ENCODE peak calls at places on chromosomes 16 and 17, in six cellular contexts. V, E, X, Y, H and A are unnamed samples.
A peak's percentile ranks its signal among the peaks of the same experiment; 100 is the strongest.

GRCh38 chr16:85151603-85152413 is 39.5 kb upstream of the CIBAR2 start:
- DNase-seq in V (peak; percentile 74), E (no peak), X (no peak), Y (no peak), H (peak; percentile 64), A (no peak)

GRCh38 chr17:45296003-45296832 is 20.6 kb downstream of the MAP3K14 start:
- DNase-seq in V (no peak), E (no peak), X (no peak), Y (no peak), H (no peak), A (no peak)

GRCh38 chr16:85750021-85750826 is 672 bp downstream of the C16orf74 start:
- DNase-seq in V (no peak), E (no peak), X (no peak), Y (no peak), H (no peak), A (no peak)

GRCh38 chr17:2189231-2189630 is 114.4 kb downstream of the SMG6 start:
- DNase-seq in V (no peak), E (no peak), X (no peak), Y (no peak), H (no peak), A (no peak)

GRCh38 chr16:8848939-8849391 is 19.8 kb downstream of the CARHSP1 start:
- DNase-seq in V (no peak), E (peak; percentile 39), X (no peak), Y (no peak), H (no peak), A (no peak)

GRCh38 chr17:63956296-63956920 is 16.3 kb downstream of the SCN4A start:
- DNase-seq in V (no peak), E (no peak), X (no peak), Y (no peak), H (no peak), A (no peak)

GRCh38 chr16:30724641-30725464 is 23.4 kb upstream of the PHKG2 start:
- DNase-seq in V (no peak), E (peak; percentile 64), X (no peak), Y (no peak), H (peak; percentile 69), A (no peak)

GRCh38 chr17:12078791-12079190 is 58.1 kb downstream of the MAP2K4 start:
- DNase-seq in V (no peak), E (no peak), X (no peak), Y (no peak), H (no peak), A (no peak)

GRCh38 chr17:3626831-3627565 is 9.1 kb downstream of the SHPK start:
- DNase-seq in V (no peak), E (no peak), X (no peak), Y (no peak), H (no peak), A (no peak)

GRCh38 chr17:57810740-57811632 is 38.9 kb downstream of the MRPS23 start:
- DNase-seq in V (peak; percentile 28), E (no peak), X (no peak), Y (no peak), H (peak; percentile 26), A (no peak)

GRCh38 chr17:29575511-29576213 is 7.2 kb downstream of the TP53I13 start:
- DNase-seq in V (no peak), E (peak; percentile 40), X (no peak), Y (no peak), H (no peak), A (no peak)

GRCh38 chr17:82461827-82462524 is 3.4 kb downstream of the NARF start:
- DNase-seq in V (no peak), E (peak; percentile 48), X (no peak), Y (no peak), H (no peak), A (no peak)

GRCh38 chr16:50323335-50324011 is 45.3 kb downstream of the BRD7 start:
- DNase-seq in V (no peak), E (no peak), X (no peak), Y (no peak), H (no peak), A (no peak)

GRCh38 chr16:22204091-22204655 is 1.9 kb upstream of the EEF2K start:
- DNase-seq in V (no peak), E (no peak), X (no peak), Y (no peak), H (no peak), A (no peak)
- H3K36me3 ChIP-seq in V (no peaks in the 10 kb centered on the region), E (no peaks in the 10 kb centered on the region), X (no peaks in the 10 kb centered on the region), Y (no peaks in the 10 kb centered on the region), H (no peaks in the 10 kb centered on the region), A (no peaks in the 10 kb centered on the region)

GRCh38 chr16:19959736-19960135 is 75.1 kb upstream of the GPRC5B start:
- DNase-seq in V (no peak), E (no peak), X (no peak), Y (no peak), H (no peak), A (no peak)

GRCh38 chr16:19963306-19963705 is 78.7 kb upstream of the GPRC5B start:
- DNase-seq in V (peak; percentile 78), E (no peak), X (no peak), Y (no peak), H (no peak), A (no peak)

GRCh38 chr16:19960183-19960582 is 75.5 kb upstream of the GPRC5B start:
- DNase-seq in V (no peak), E (no peak), X (no peak), Y (no peak), H (no peak), A (no peak)
- H3K27ac ChIP-seq in V (no peak overlapping the region), E (no peak overlapping the region), X (no peak overlapping the region), Y (no peak overlapping the region), H (no peak overlapping the region), A (no peak overlapping the region)

DNA sequence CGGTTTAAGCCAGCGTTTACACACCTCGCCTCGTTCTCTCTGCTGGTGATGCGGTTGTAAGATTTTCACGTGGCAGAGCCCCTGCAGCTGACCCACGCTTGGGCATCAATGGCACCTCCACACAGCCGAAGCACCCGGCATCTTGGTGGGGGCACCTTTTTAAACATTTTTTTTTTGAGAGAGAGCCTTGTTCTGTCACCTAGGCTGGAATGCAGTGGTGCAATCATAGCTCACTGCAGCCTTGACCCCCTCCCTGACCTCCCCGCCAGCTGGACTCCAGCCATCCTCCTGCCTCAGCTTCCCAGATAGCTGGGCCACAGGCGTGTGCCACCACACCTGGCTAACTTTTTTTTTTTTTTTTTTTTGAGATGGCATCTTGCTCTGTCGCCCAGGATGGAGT is 4.9 kb downstream of the WDR90 start:
- DNase-seq in V (no peak), E (no peak), X (no peak), Y (no peak), H (no peak), A (no peak)
- H3K36me3 ChIP-seq in V (no peaks in the 10 kb centered on the region), E (peaks cover 17% of the 10 kb centered on the region), X (peaks cover 12% of the 10 kb centered on the region), Y (no peaks in the 10 kb centered on the region), H (peaks cover 9% of the 10 kb centered on the region), A (no peaks in the 10 kb centered on the region)

GRCh38 chr17:81052199-81052997 is 17.4 kb downstream of the BAIAP2 start:
- DNase-seq in V (no peak), E (no peak), X (no peak), Y (no peak), H (no peak), A (no peak)
- H3K27ac ChIP-seq in V (peak overlapping the region; percentile 83), E (peak overlapping the region; percentile 19), X (no peak overlapping the region), Y (no peak overlapping the region), H (no peak overlapping the region), A (no peak overlapping the region)

GRCh38 chr17:36000730-36001108 is 634 bp downstream of the CCL15 start:
- DNase-seq in V (no peak), E (peak; percentile 61), X (no peak), Y (no peak), H (no peak), A (no peak)
- H3K36me3 ChIP-seq in V (no peaks in the 10 kb centered on the region), E (peaks cover 9% of the 10 kb centered on the region), X (no peaks in the 10 kb centered on the region), Y (no peaks in the 10 kb centered on the region), H (no peaks in the 10 kb centered on the region), A (no peaks in the 10 kb centered on the region)

GRCh38 chr17:21199311-21199710 is 14.7 kb downstream of the TMEM11 start:
- DNase-seq in V (no peak), E (no peak), X (no peak), Y (no peak), H (no peak), A (no peak)
- H3K27ac ChIP-seq in V (no peak overlapping the region), E (no peak overlapping the region), X (no peak overlapping the region), Y (no peak overlapping the region), H (no peak overlapping the region), A (no peak overlapping the region)

DNA sequence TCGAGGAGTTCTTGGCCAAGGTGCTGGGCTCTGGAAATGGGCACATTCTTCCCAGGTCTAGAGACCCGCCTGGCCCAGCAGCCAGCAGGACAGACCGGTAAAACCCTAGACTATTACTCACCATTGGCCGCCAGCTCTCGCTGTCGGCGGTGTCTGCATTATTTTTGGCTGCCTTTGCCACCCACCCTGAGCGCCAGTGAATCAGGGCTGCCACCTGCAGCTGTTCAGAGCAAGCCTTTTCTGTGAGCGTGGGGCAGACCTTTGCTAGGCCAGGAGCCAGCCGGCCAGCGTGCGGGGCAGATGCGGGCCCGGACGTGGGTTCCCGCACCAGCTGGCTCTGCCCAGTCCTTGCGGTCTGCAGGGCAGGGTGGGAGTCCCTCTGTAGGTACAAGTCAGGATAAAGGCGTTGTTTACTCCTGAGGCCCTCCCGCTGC is 15.8 kb upstream of the CLEC18A start:
- DNase-seq in V (no peak), E (no peak), X (no peak), Y (no peak), H (no peak), A (no peak)
- H3K36me3 ChIP-seq in V (peaks cover 2% of the 10 kb centered on the region), E (peaks cover 97% of the 10 kb centered on the region), X (peaks cover 15% of the 10 kb centered on the region), Y (peaks cover 8% of the 10 kb centered on the region), H (peaks cover 95% of the 10 kb centered on the region), A (peaks cover 87% of the 10 kb centered on the region)

DNA sequence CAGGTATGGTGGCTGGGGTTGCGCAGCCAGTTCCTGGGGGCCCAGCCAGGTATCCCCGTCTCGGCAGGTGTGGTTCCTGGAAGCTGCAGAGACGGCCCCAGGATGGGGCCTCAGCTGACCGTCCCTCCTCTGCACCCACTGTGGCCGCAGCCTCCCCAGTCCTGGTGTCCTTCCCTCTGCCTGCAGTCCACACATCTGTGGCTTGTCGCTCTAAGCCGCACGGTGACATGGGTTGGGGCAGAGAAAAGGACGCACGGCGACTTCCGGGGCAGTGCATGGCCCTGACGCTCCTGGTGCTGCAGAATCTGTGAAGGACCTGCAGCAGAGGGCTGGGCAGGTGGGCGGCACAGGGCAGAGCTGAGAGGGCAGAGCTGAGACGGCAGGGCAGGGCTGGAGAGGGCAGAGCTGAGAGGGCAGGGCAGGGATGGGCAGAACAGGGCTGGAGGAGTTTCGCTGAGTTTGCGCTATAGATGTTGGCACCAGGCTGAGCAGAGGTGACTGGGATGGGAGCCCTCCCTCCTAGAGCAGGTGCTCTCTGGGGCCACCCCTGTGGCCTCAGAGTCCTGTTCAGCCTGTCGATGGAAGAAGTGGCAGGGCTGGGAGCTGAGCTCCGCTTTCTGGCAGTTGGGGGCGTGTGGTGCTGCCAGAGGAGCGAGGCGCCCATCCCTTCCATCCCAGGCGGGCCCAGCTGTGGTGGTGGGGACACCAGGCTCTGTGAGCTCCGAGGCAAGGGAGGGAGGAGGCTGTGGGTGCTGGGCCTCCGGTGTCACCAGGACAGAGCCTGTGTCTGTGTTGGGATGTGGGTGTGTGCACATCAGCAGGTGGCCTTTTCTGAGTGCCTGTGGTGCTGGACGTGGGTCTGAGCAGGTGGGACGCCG is 23.0 kb downstream of the TSC2 start:
- DNase-seq in V (no peak), E (no peak), X (no peak), Y (no peak), H (no peak), A (no peak)
- H3K27ac ChIP-seq in V (no peak overlapping the region), E (no peak overlapping the region), X (no peak overlapping the region), Y (no peak overlapping the region), H (no peak overlapping the region), A (no peak overlapping the region)